ENCODE peak calls at places on chromosomes 16 and 17, in nine cellular contexts. T, K, A, B, S, R, W, X and V are unnamed samples.
A peak's percentile ranks its signal among the peaks of the same experiment; 100 is the strongest.

GRCh38 chr16:67552476-67552875 is 9.8 kb upstream of the CTCF start:
- DNase-seq in T (no peak), K (no peak), A (peak; percentile 67), B (no peak), S (no peak), R (no peak), W (peak; percentile 51), X (no peak), V (no peak)

GRCh38 chr17:63993368-63993990 is 4.7 kb upstream of the PRR29 start:
- DNase-seq in T (peak; percentile 1), K (no peak), A (no peak), B (no peak), S (no peak), R (no peak), W (no peak), X (no peak), V (no peak)

GRCh38 chr17:70407501-70407900 is 238.2 kb downstream of the KCNJ2 start:
- DNase-seq in T (no peak), K (no peak), A (no peak), B (no peak), S (no peak), R (no peak), W (no peak), X (no peak), V (no peak)

GRCh38 chr17:9116861-9117568 is 95.7 kb downstream of the NTN1 start:
- DNase-seq in T (no peak), K (no peak), A (no peak), B (no peak), S (no peak), R (no peak), W (no peak), X (no peak), V (no peak)

GRCh38 chr17:42985225-42985624 is 4.9 kb downstream of the RUNDC1 start:
- DNase-seq in T (no peak), K (no peak), A (no peak), B (no peak), S (no peak), R (no peak), W (no peak), X (no peak), V (no peak)

GRCh38 chr17:40443196-40443987 is at the start of gene IGFBP4:
- DNase-seq in T (peak; percentile 94), K (no peak), A (peak; percentile 75), B (peak; percentile 76), S (peak; percentile 77), R (peak; percentile 88), W (peak; percentile 69), X (peak; percentile 35), V (no peak)

GRCh38 chr16:1870365-1871082 is 1.4 kb downstream of the MEIOB start:
- DNase-seq in T (no peak), K (peak; percentile 11), A (no peak), B (peak; percentile 66), S (peak; percentile 55), R (no peak), W (no peak), X (peak; percentile 79), V (no peak)

GRCh38 chr17:81373536-81374160 is 21.6 kb upstream of the BAHCC1 start:
- DNase-seq in T (no peak), K (no peak), A (no peak), B (no peak), S (no peak), R (no peak), W (no peak), X (no peak), V (no peak)

GRCh38 chr17:42002792-42003301 is 14.4 kb downstream of the DNAJC7 start:
- DNase-seq in T (no peak), K (no peak), A (no peak), B (peak; percentile 64), S (no peak), R (no peak), W (no peak), X (no peak), V (no peak)

GRCh38 chr16:50696575-50697420 is 3.4 kb downstream of the NOD2 start:
- DNase-seq in T (no peak), K (no peak), A (peak; percentile 51), B (peak; percentile 41), S (peak; percentile 73), R (peak; percentile 71), W (peak; percentile 70), X (no peak), V (no peak)

GRCh38 chr16:82185012-82185411 is 15.0 kb upstream of the MPHOSPH6 start:
- DNase-seq in T (no peak), K (no peak), A (no peak), B (no peak), S (no peak), R (no peak), W (no peak), X (no peak), V (no peak)

GRCh38 chr16:82181456-82182185 is 11.6 kb upstream of the MPHOSPH6 start:
- DNase-seq in T (no peak), K (no peak), A (no peak), B (no peak), S (no peak), R (no peak), W (no peak), X (no peak), V (no peak)

GRCh38 chr16:82182237-82183003 is 12.4 kb upstream of the MPHOSPH6 start:
- DNase-seq in T (peak; percentile 4), K (no peak), A (no peak), B (no peak), S (no peak), R (no peak), W (no peak), X (no peak), V (no peak)

GRCh38 chr16:82184213-82184612 is 14.2 kb upstream of the MPHOSPH6 start:
- DNase-seq in T (no peak), K (no peak), A (no peak), B (no peak), S (peak; percentile 5), R (no peak), W (no peak), X (no peak), V (no peak)

DNA sequence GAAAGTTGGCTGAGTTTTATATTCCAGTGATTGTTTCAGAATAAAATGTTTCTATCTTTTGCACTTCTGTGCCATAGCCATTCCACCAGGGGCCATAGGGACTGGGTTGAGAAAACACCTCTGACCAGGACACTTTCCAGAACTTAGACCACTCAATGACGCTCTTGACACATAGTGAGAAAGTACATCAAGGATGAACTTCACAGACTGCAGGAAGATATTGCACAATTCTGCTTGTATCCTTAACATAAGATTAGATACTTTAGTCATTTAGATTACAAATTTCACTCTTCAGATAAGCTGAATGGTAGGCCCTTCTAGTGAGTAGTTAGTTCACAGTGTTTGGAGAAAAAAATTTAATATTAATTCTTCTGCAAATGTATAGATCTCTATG is 13.0 kb upstream of the MPHOSPH6 start:
- DNase-seq in T (no peak), K (no peak), A (no peak), B (no peak), S (no peak), R (no peak), W (no peak), X (no peak), V (no peak)
- H3K4me3 ChIP-seq in T (no peak overlapping the region), K (no peak overlapping the region), A (no peak overlapping the region), B (no peak overlapping the region), S (no peak overlapping the region), R (no peak overlapping the region), W (no peak overlapping the region), X (no peak overlapping the region), V (no peak overlapping the region)

GRCh38 chr17:54754560-54754959 is 146.1 kb upstream of the TOM1L1 start:
- DNase-seq in T (peak; percentile 4), K (no peak), A (peak; percentile 4), B (no peak), S (no peak), R (no peak), W (no peak), X (no peak), V (no peak)
- TF ChIP-seq CTCF in T (peak; percentile 45), K (no peak), A (no peak), B (no peak), S (no peak), R (no peak), W (no peak), X (peak; percentile 17), V (no peak)

DNA sequence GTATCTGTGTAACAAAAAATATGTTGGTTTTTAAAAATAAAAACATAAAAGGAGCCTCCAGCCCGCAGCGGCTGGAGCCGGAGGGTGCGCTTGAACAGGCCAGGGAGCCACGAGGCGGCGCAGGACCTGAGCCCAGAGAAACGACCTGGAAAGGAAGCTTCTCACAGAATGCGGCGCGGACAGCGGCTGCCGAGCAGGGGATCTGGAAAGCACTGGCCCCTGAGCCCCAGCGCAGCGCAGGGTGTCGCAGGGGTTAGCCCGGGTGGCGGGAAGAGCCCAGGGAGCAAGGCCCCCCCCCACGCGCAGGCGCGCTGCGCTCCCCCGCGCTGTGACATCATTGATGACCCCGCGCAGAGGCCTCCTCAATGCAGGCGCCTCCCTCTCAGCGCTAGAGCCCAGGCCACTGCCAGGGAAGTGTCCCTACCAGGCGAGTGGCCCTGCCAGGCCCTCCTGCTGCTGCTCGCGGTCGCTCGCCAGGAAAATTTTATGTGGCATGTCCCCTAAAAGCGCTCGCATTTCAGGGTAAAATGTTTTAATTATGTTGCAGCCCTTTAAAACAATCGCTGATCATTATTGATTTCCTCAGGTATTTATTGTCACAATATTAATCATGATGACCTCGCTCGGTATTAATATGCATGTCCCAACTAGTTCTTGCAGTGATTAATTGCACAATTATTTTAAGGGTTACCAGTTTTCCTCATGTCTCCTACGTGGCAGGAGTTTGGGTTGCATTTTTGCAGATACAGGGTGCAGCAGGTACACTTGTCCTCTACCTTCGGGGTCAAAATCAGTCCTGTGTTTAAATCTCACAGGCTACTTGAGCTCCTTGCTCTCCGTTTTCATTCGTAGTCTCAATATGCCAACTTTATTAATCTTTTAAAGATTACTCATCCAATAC is 134.2 kb downstream of the USP22 start:
- DNase-seq in T (peak; percentile 95), K (no peak), A (peak; percentile 95), B (peak; percentile 67), S (peak; percentile 76), R (peak; percentile 85), W (peak; percentile 74), X (peak; percentile 21), V (no peak)
- H3K4me3 ChIP-seq in T (peak overlapping the region; percentile 36), K (peak overlapping the region; percentile 68), A (no peak overlapping the region), B (peak overlapping the region; percentile 42), S (peak overlapping the region; percentile 70), R (peak overlapping the region; percentile 40), W (peak overlapping the region; percentile 47), X (peak overlapping the region; percentile 53), V (peak overlapping the region; percentile 51)

GRCh38 chr17:2040942-2041560 is 771 bp upstream of the OVCA2 start:
- DNase-seq in T (no peak), K (no peak), A (no peak), B (no peak), S (no peak), R (no peak), W (no peak), X (no peak), V (no peak)

GRCh38 chr17:2041561-2042354 is at the start of gene OVCA2:
- DNase-seq in T (peak; percentile 99), K (peak; percentile 84), A (peak; percentile 97), B (peak; percentile 95), S (peak; percentile 89), R (peak; percentile 94), W (peak; percentile 95), X (no peak), V (peak; percentile 76)

GRCh38 chr17:2044263-2044894 is 2.6 kb downstream of the OVCA2 start:
- DNase-seq in T (no peak), K (no peak), A (no peak), B (no peak), S (no peak), R (no peak), W (no peak), X (no peak), V (no peak)

GRCh38 chr17:2043785-2044184 is 2.0 kb downstream of the OVCA2 start:
- DNase-seq in T (no peak), K (no peak), A (no peak), B (peak; percentile 44), S (peak; percentile 88), R (no peak), W (no peak), X (no peak), V (no peak)

GRCh38 chr17:2042355-2042929 is 620 bp downstream of the OVCA2 start:
- DNase-seq in T (peak; percentile 73), K (no peak), A (no peak), B (peak; percentile 46), S (no peak), R (no peak), W (no peak), X (no peak), V (no peak)
- TF ChIP-seq CTCF in T (peak; percentile 28), K (peak; percentile 43), A (no peak), B (peak; percentile 58), S (peak; percentile 40), R (no peak), W (no peak), X (peak; percentile 55), V (peak; percentile 58)